ENCODE peak calls at places on chromosomes 4 and X, in eight cellular contexts. One of them, this sample, is unnamed.
A peak's percentile ranks its signal among the peaks of the same experiment; 100 is the strongest.

GRCh38 chr4:70932984-70933383 is 30.8 kb downstream of the MOB1B start:
- DNase-seq in hepatocyte: no peak
- DNase-seq in left ventricle myocardium inferior: no peak
- DNase-seq in PC-3: no peak
- DNase-seq in heart left ventricle: no peak
- DNase-seq in mesenchymal stem cell: no peak
- DNase-seq in right lobe of liver: no peak
- DNase-seq in H9: no peak
- DNase-seq in this sample: no peak

GRCh38 chrX:153184787-153185186 is 5.7 kb downstream of the MAGEA1 start:
- DNase-seq in left ventricle myocardium inferior: no peak
- DNase-seq in PC-3: no peak
- DNase-seq in H9: no peak
- DNase-seq in heart left ventricle: no peak
- DNase-seq in right lobe of liver: no peak
- DNase-seq in hepatocyte: no peak
- DNase-seq in mesenchymal stem cell: no peak
- DNase-seq in this sample: no peak

GRCh38 chr4:7752649-7753048 is 187.0 kb downstream of the AFAP1 start:
- DNase-seq in heart left ventricle: no peak
- DNase-seq in right lobe of liver: no peak
- DNase-seq in mesenchymal stem cell: no peak
- DNase-seq in H9: no peak
- DNase-seq in PC-3: no peak
- DNase-seq in left ventricle myocardium inferior: no peak
- DNase-seq in hepatocyte: no peak
- DNase-seq in this sample: no peak

GRCh38 chr4:101089168-101089567 is 258.2 kb downstream of the PPP3CA start:
- DNase-seq in right lobe of liver: no peak
- DNase-seq in mesenchymal stem cell: peak; percentile 9
- DNase-seq in PC-3: no peak
- DNase-seq in heart left ventricle: no peak
- DNase-seq in H9: no peak
- DNase-seq in left ventricle myocardium inferior: no peak
- DNase-seq in hepatocyte: no peak
- DNase-seq in this sample: no peak

GRCh38 chrX:70988425-70988824 is 57.5 kb upstream of the SLC7A3 start:
- DNase-seq in PC-3: no peak
- DNase-seq in hepatocyte: no peak
- DNase-seq in right lobe of liver: no peak
- DNase-seq in heart left ventricle: no peak
- DNase-seq in left ventricle myocardium inferior: no peak
- DNase-seq in mesenchymal stem cell: no peak
- DNase-seq in H9: no peak
- DNase-seq in this sample: no peak

GRCh38 chr4:97942951-97943350 is 200.3 kb downstream of the STPG2 start:
- DNase-seq in left ventricle myocardium inferior: no peak
- DNase-seq in heart left ventricle: no peak
- DNase-seq in right lobe of liver: no peak
- DNase-seq in mesenchymal stem cell: no peak
- DNase-seq in hepatocyte: no peak
- DNase-seq in PC-3: peak; percentile 14
- DNase-seq in H9: no peak
- DNase-seq in this sample: no peak

GRCh38 chr4:112509243-112510190 is 6.5 kb downstream of the NEUROG2 start:
- DNase-seq in heart left ventricle: no peak
- DNase-seq in right lobe of liver: no peak
- DNase-seq in hepatocyte: no peak
- DNase-seq in H9: peak; percentile 49
- DNase-seq in mesenchymal stem cell: no peak
- DNase-seq in left ventricle myocardium inferior: no peak
- DNase-seq in PC-3: peak; percentile 35
- DNase-seq in this sample: peak; percentile 61

GRCh38 chr4:150130953-150131352 is 52.7 kb downstream of the DCLK2 start:
- DNase-seq in PC-3: peak; percentile 22
- DNase-seq in right lobe of liver: no peak
- DNase-seq in H9: no peak
- DNase-seq in left ventricle myocardium inferior: no peak
- DNase-seq in mesenchymal stem cell: no peak
- DNase-seq in hepatocyte: no peak
- DNase-seq in heart left ventricle: no peak
- DNase-seq in this sample: no peak

GRCh38 chr4:153198739-153199138 is 5.5 kb upstream of the TRIM2 start:
- DNase-seq in mesenchymal stem cell: no peak
- DNase-seq in right lobe of liver: no peak
- DNase-seq in hepatocyte: no peak
- DNase-seq in left ventricle myocardium inferior: no peak
- DNase-seq in PC-3: no peak
- DNase-seq in H9: no peak
- DNase-seq in heart left ventricle: no peak
- DNase-seq in this sample: no peak

GRCh38 chr4:128880662-128881061 is 71.2 kb downstream of the JADE1 start:
- DNase-seq in right lobe of liver: no peak
- DNase-seq in mesenchymal stem cell: no peak
- DNase-seq in H9: no peak
- DNase-seq in left ventricle myocardium inferior: no peak
- DNase-seq in hepatocyte: no peak
- DNase-seq in heart left ventricle: no peak
- DNase-seq in PC-3: no peak
- DNase-seq in this sample: no peak

GRCh38 chr4:54659213-54660144 is 1.7 kb downstream of the KIT start:
- DNase-seq in right lobe of liver: no peak
- DNase-seq in H9: no peak
- DNase-seq in hepatocyte: peak; percentile 20
- DNase-seq in mesenchymal stem cell: peak; percentile 28
- DNase-seq in heart left ventricle: no peak
- DNase-seq in left ventricle myocardium inferior: no peak
- DNase-seq in PC-3: no peak
- DNase-seq in this sample: peak; percentile 39

GRCh38 chrX:1112321-1112720 is 100.1 kb downstream of the CRLF2 start:
- DNase-seq in mesenchymal stem cell: no peak
- DNase-seq in heart left ventricle: no peak
- DNase-seq in PC-3: no peak
- DNase-seq in right lobe of liver: no peak
- DNase-seq in hepatocyte: no peak
- DNase-seq in left ventricle myocardium inferior: no peak
- DNase-seq in H9: no peak
- DNase-seq in this sample: no peak

GRCh38 chr4:169443748-169444147 is 168.6 kb downstream of the NEK1 start:
- DNase-seq in mesenchymal stem cell: no peak
- DNase-seq in right lobe of liver: no peak
- DNase-seq in PC-3: no peak
- DNase-seq in heart left ventricle: no peak
- DNase-seq in left ventricle myocardium inferior: no peak
- DNase-seq in H9: no peak
- DNase-seq in hepatocyte: no peak
- DNase-seq in this sample: no peak

GRCh38 chr4:169439244-169439643 is 168.5 kb upstream of the SH3RF1 start:
- DNase-seq in PC-3: no peak
- DNase-seq in right lobe of liver: no peak
- DNase-seq in H9: no peak
- DNase-seq in left ventricle myocardium inferior: no peak
- DNase-seq in heart left ventricle: no peak
- DNase-seq in hepatocyte: no peak
- DNase-seq in mesenchymal stem cell: no peak
- DNase-seq in this sample: no peak

GRCh38 chr4:169438057-169438480 is 167.3 kb upstream of the SH3RF1 start:
- DNase-seq in hepatocyte: peak; percentile 20
- DNase-seq in heart left ventricle: no peak
- DNase-seq in right lobe of liver: no peak
- DNase-seq in left ventricle myocardium inferior: no peak
- DNase-seq in mesenchymal stem cell: no peak
- DNase-seq in PC-3: no peak
- DNase-seq in H9: no peak
- DNase-seq in this sample: no peak

GRCh38 chr4:169437299-169438047 is 166.7 kb upstream of the SH3RF1 start:
- DNase-seq in right lobe of liver: no peak
- DNase-seq in left ventricle myocardium inferior: no peak
- DNase-seq in hepatocyte: no peak
- DNase-seq in mesenchymal stem cell: no peak
- DNase-seq in PC-3: no peak
- DNase-seq in H9: no peak
- DNase-seq in heart left ventricle: no peak
- DNase-seq in this sample: no peak

DNA sequence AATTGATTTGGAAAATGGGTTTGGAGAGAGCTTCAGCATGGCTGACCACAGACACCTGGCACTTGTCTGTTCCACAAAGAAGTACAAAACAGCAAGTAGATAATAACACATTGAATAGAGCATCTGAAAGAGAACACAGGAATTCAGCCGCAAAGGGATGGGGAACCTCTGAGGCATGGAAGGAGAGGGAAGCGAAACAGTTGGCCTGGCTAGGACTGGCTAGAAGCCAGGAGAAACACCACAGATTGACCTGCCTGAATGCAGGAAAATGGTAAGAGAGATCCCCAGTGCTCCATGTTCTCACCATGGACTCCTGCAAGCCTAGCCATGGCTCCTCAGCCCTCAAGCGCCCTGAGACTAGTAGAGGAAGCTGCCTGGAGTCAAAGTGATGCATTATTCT is 169.7 kb upstream of the SH3RF1 start:
- DNase-seq in right lobe of liver: no peak
- DNase-seq in mesenchymal stem cell: no peak
- DNase-seq in PC-3: no peak
- DNase-seq in hepatocyte: no peak
- DNase-seq in left ventricle myocardium inferior: no peak
- DNase-seq in H9: no peak
- DNase-seq in heart left ventricle: peak; percentile 28
- DNase-seq in this sample: no peak
- H3K4me1 ChIP-seq in right lobe of liver: peaks cover 16% of the 10 kb centered on the region
- H3K4me1 ChIP-seq in mesenchymal stem cell: peaks cover 11% of the 10 kb centered on the region
- H3K4me1 ChIP-seq in PC-3: no peaks in the 10 kb centered on the region
- H3K4me1 ChIP-seq in hepatocyte: peaks cover 14% of the 10 kb centered on the region
- H3K4me1 ChIP-seq in left ventricle myocardium inferior: peaks cover 31% of the 10 kb centered on the region
- H3K4me1 ChIP-seq in H9: no peaks in the 10 kb centered on the region
- H3K4me1 ChIP-seq in heart left ventricle: peaks cover 29% of the 10 kb centered on the region
- H3K4me1 ChIP-seq in this sample: peaks cover 26% of the 10 kb centered on the region

DNA sequence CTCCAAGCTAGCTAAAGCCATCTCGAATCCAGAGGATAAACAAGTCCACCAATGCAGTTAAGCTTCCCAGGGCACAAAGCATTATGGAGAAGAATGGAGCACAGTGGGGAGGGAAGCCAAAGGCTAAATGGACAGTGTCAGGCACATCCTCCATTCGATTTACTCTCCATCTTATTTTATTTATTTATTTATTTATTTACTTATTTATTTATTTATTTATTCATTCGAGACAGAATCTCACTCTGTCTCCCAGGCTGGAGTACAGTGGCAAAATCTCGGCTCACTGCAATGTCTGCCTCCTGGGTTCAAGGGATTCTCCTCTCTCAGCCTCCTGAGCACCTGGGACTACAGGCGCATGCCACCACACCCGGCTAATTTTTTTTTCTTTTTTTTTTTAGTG is 26.3 kb upstream of the EIF4E start:
- DNase-seq in left ventricle myocardium inferior: no peak
- DNase-seq in PC-3: no peak
- DNase-seq in H9: no peak
- DNase-seq in right lobe of liver: no peak
- DNase-seq in mesenchymal stem cell: no peak
- DNase-seq in hepatocyte: no peak
- DNase-seq in heart left ventricle: no peak
- DNase-seq in this sample: no peak
- H3K4me1 ChIP-seq in left ventricle myocardium inferior: no peaks in the 10 kb centered on the region
- H3K4me1 ChIP-seq in PC-3: no peaks in the 10 kb centered on the region
- H3K4me1 ChIP-seq in H9: no peaks in the 10 kb centered on the region
- H3K4me1 ChIP-seq in right lobe of liver: no peaks in the 10 kb centered on the region
- H3K4me1 ChIP-seq in mesenchymal stem cell: no peaks in the 10 kb centered on the region
- H3K4me1 ChIP-seq in hepatocyte: no peaks in the 10 kb centered on the region
- H3K4me1 ChIP-seq in heart left ventricle: no peaks in the 10 kb centered on the region
- H3K4me1 ChIP-seq in this sample: no peaks in the 10 kb centered on the region

GRCh38 chr4:94468093-94468492 is 16.4 kb downstream of the PDLIM5 start:
- DNase-seq in hepatocyte: no peak
- DNase-seq in heart left ventricle: no peak
- DNase-seq in PC-3: no peak
- DNase-seq in mesenchymal stem cell: no peak
- DNase-seq in left ventricle myocardium inferior: no peak
- DNase-seq in right lobe of liver: no peak
- DNase-seq in H9: no peak
- DNase-seq in this sample: no peak

GRCh38 chr4:94466923-94467322 is 15.2 kb downstream of the PDLIM5 start:
- DNase-seq in heart left ventricle: no peak
- DNase-seq in mesenchymal stem cell: no peak
- DNase-seq in right lobe of liver: no peak
- DNase-seq in PC-3: no peak
- DNase-seq in H9: no peak
- DNase-seq in left ventricle myocardium inferior: no peak
- DNase-seq in hepatocyte: no peak
- DNase-seq in this sample: no peak

GRCh38 chr4:94475794-94476193 is 24.1 kb downstream of the PDLIM5 start:
- DNase-seq in right lobe of liver: no peak
- DNase-seq in heart left ventricle: no peak
- DNase-seq in hepatocyte: no peak
- DNase-seq in left ventricle myocardium inferior: no peak
- DNase-seq in H9: no peak
- DNase-seq in PC-3: no peak
- DNase-seq in mesenchymal stem cell: no peak
- DNase-seq in this sample: no peak

GRCh38 chr4:94469221-94469784 is 17.6 kb downstream of the PDLIM5 start:
- DNase-seq in PC-3: no peak
- DNase-seq in right lobe of liver: no peak
- DNase-seq in mesenchymal stem cell: no peak
- DNase-seq in hepatocyte: no peak
- DNase-seq in heart left ventricle: no peak
- DNase-seq in left ventricle myocardium inferior: no peak
- DNase-seq in H9: no peak
- DNase-seq in this sample: no peak

DNA sequence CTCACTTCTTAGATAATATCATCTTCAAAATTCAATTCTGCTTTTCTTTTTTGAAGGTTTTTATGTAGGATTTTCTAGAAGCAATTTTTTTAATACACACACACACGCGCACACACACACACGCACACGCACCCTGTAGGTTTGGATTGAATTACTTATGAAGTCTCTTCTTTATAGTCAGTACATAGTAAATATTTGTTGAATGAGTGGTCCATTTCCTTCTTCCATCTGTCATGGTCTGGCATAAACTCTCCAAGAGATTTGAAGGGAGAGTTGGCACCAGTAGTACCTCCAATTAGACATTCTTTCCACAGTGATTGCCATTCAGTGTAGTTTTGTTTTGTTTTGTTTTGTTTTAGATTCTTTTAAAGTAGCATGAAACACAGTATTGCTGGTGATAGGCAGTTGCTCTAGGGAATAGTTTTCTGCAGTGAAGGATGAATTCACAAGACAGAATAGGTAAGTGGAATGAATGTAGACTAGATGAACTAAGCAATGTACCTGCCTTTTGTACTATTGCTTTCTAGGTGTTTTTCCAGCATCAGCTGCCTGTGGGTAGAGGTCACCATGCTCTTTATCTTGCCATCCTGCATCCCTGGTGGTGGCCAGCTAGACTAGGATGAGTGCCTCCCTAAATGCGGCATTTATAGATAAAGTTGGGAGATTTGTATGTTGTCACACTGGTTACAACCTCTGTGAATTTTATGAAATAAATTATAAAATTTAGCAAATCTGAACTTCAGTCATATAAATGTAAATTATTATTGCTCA is 20.5 kb downstream of the PDLIM5 start:
- DNase-seq in mesenchymal stem cell: peak; percentile 67
- DNase-seq in PC-3: peak; percentile 84
- DNase-seq in hepatocyte: no peak
- DNase-seq in heart left ventricle: no peak
- DNase-seq in left ventricle myocardium inferior: no peak
- DNase-seq in H9: no peak
- DNase-seq in right lobe of liver: no peak
- DNase-seq in this sample: no peak
- H3K4me1 ChIP-seq in mesenchymal stem cell: no peaks in the 10 kb centered on the region
- H3K4me1 ChIP-seq in PC-3: peaks cover 31% of the 10 kb centered on the region
- H3K4me1 ChIP-seq in hepatocyte: peaks cover 37% of the 10 kb centered on the region
- H3K4me1 ChIP-seq in heart left ventricle: peaks cover 71% of the 10 kb centered on the region
- H3K4me1 ChIP-seq in left ventricle myocardium inferior: peaks cover 100% of the 10 kb centered on the region
- H3K4me1 ChIP-seq in H9: no peaks in the 10 kb centered on the region
- H3K4me1 ChIP-seq in right lobe of liver: peaks cover 17% of the 10 kb centered on the region
- H3K4me1 ChIP-seq in this sample: peaks cover 53% of the 10 kb centered on the region

GRCh38 chrX:154349359-154349935 is 25.0 kb downstream of the FLNA start:
- DNase-seq in PC-3: no peak
- DNase-seq in hepatocyte: no peak
- DNase-seq in H9: no peak
- DNase-seq in mesenchymal stem cell: no peak
- DNase-seq in right lobe of liver: peak; percentile 46
- DNase-seq in heart left ventricle: peak; percentile 32
- DNase-seq in left ventricle myocardium inferior: no peak
- DNase-seq in this sample: peak; percentile 26
- H3K4me1 ChIP-seq in PC-3: no peaks in the 10 kb centered on the region
- H3K4me1 ChIP-seq in hepatocyte: no peaks in the 10 kb centered on the region
- H3K4me1 ChIP-seq in H9: no peaks in the 10 kb centered on the region
- H3K4me1 ChIP-seq in mesenchymal stem cell: peaks cover 21% of the 10 kb centered on the region
- H3K4me1 ChIP-seq in right lobe of liver: no peaks in the 10 kb centered on the region
- H3K4me1 ChIP-seq in heart left ventricle: no peaks in the 10 kb centered on the region
- H3K4me1 ChIP-seq in left ventricle myocardium inferior: peaks cover 15% of the 10 kb centered on the region
- H3K4me1 ChIP-seq in this sample: no peaks in the 10 kb centered on the region